ENCODE peak calls at places on chromosomes 4 and X, in seven cellular contexts. Y is Daoy; S is substantia nigra; M is astrocyte; U is CD8-positive, alpha-beta T cell; G is T-cell; W is neural crest cell. L is an unnamed sample.

GRCh38 chr4:47786958-47787370 is 50.9 kb downstream of the CORIN start:
- DNase-seq in Y (no peak), S (no peak), M (no peak), U (no peak), G (no peak), W (no peak), L (peak; percentile 43)

GRCh38 chr4:26141101-26141830 is 179.5 kb upstream of the RBPJ start:
- DNase-seq in Y (no peak), S (no peak), M (no peak), U (no peak), G (no peak), W (no peak), L (no peak)

GRCh38 chrX:66200050-66200664 is 36.1 kb downstream of the HEPH start:
- DNase-seq in Y (no peak), S (no peak), M (no peak), U (no peak), G (no peak), W (no peak), L (no peak)

GRCh38 chr4:6929735-6930464 is 20.3 kb downstream of the TBC1D14 start:
- DNase-seq in Y (no peak), S (no peak), M (no peak), U (no peak), G (no peak), W (no peak), L (no peak)

GRCh38 chrX:141133272-141133671 is 43.7 kb downstream of the LDOC1 start:
- DNase-seq in Y (no peak), S (no peak), M (no peak), U (no peak), G (no peak), W (no peak), L (no peak)

GRCh38 chrX:20029728-20030127 is 38.9 kb upstream of the BCLAF3 start:
- DNase-seq in Y (no peak), S (no peak), M (no peak), U (no peak), G (no peak), W (no peak), L (no peak)

GRCh38 chr4:47145630-47146029 is 114.3 kb downstream of the GABRB1 start:
- DNase-seq in Y (peak; percentile 11), S (no peak), M (peak; percentile 92), U (no peak), G (no peak), W (no peak), L (peak; percentile 47)

GRCh38 chr4:47837582-47838294 is at the start of gene CORIN:
- DNase-seq in Y (peak; percentile 11), S (no peak), M (no peak), U (no peak), G (no peak), W (no peak), L (no peak)

GRCh38 chrX:17535229-17535628 is 160.2 kb downstream of the NHS start:
- DNase-seq in Y (peak; percentile 32), S (no peak), M (no peak), U (no peak), G (no peak), W (peak; percentile 28), L (no peak)

GRCh38 chr4:74772106-74772505 is 22.2 kb downstream of the BTC start:
- DNase-seq in Y (no peak), S (no peak), M (no peak), U (no peak), G (no peak), W (no peak), L (no peak)

L was measured in GM06990.